ENCODE peak calls at places on chromosomes 11 and 22, in five cellular contexts. W, A, K, Y and X are unnamed samples. For H3K4me1, the result is how much of the 10 kb centered on the place peaks cover.

GRCh38 chr11:114179234-114179941 is 116.8 kb upstream of the NNMT start:
- DNase-seq in W (no peak), A (no peak), K (no peak), Y (no peak), X (no peak)

GRCh38 chr11:32099516-32099915 is 8.6 kb downstream of the RCN1 start:
- DNase-seq in W (no peak), A (no peak), K (no peak), Y (no peak), X (no peak)

GRCh38 chr11:117064275-117064674 is 34.0 kb downstream of the SIK3 start:
- DNase-seq in W (peak), A (peak), K (no peak), Y (no peak), X (peak)

GRCh38 chr11:20247540-20248138 is 87.4 kb upstream of the DBX1 start:
- DNase-seq in W (no peak), A (peak), K (peak), Y (no peak), X (no peak)

GRCh38 chr11:93225642-93226041 is 27.9 kb upstream of the SLC36A4 start:
- DNase-seq in W (peak), A (peak), K (peak), Y (peak), X (no peak)

GRCh38 chr11:113148652-113149051 is 165.7 kb upstream of the TTC12 start:
- DNase-seq in W (no peak), A (no peak), K (peak), Y (no peak), X (no peak)

GRCh38 chr11:96241351-96241841 is 101.6 kb downstream of the MAML2 start:
- DNase-seq in W (no peak), A (no peak), K (peak), Y (no peak), X (peak)

GRCh38 chr22:28958611-28959010 is 75.2 kb downstream of the ZNRF3 start:
- DNase-seq in W (peak), A (peak), K (no peak), Y (no peak), X (no peak)

GRCh38 chr11:126519653-126520573 is 164.4 kb downstream of the ST3GAL4 start:
- DNase-seq in W (no peak), A (no peak), K (no peak), Y (no peak), X (peak)

GRCh38 chr11:9206496-9206895 is 58.7 kb downstream of the DENND5A start:
- DNase-seq in W (peak), A (peak), K (no peak), Y (no peak), X (peak)

DNA sequence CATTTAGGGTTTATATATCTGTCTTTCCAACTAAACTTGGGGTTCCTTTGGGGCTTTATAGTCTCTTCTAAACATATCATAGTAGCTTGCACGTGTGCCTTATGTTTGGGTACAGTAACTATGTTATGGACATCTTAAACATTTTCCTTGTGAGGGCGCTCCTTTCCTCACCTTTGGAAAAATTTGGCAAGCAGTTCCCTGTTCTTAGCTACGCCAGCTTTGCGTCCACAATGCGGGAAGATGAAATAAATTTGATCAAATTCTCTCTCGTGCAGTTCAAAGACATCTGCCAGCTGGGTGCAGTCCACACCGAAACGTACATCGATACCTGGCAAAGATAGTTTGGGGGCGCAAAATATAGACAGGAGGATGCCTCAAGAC is 590 bp downstream of the FDXACB1 start:
- DNase-seq in W (peak), A (no peak), K (peak), Y (peak), X (no peak)
- TF ChIP-seq CTCF in W (no peak), A (no peak), K (peak), Y (no peak), X (no peak)

DNA sequence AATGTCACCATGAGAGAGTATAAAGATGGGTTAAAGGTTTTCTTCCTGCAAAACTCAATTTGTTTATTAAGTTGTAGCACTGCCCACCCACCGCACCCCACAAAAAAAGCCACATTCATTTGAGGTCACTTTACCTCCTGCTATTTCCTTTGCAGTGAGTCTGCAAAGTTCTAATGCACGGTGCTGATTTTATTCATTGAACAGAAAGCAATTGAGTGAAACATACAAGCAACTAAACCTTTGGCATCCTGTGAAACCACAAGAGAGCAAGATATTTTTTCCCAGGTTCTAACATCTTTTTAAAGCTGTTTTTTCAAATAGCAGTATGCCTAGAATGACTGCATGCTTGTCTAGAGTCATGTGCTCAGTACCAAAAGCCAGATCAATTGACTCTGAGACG is 39.0 kb downstream of the RRAS2 start:
- DNase-seq in W (peak), A (peak), K (no peak), Y (no peak), X (peak)
- H3K4me1 ChIP-seq in W (under half), A (under half), K (half or more), Y (under half), X (under half)

DNA sequence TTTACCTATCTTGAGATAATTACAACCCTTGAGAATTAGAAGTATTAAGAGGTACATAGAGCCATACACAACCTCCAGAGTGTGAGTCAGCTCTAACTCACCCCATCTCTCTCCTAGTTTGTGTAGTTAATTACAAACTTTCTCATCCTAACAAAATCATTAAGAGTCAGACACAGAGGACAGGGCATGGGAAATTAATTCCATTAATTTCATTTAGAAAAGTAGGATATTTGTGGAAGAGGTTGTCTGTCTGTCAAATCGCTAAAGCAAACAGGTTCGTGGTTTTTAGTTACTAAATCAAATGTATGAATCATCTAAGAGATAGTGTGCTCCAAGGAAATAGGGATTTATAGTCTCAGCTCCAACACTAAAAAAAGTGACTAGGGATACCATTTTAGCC is 1261.4 kb upstream of the TENM4 start:
- DNase-seq in W (no peak), A (peak), K (no peak), Y (no peak), X (no peak)
- H3K4me2 ChIP-seq in W (no peak), A (no peak), K (no peak), Y (no peak), X (no peak)

DNA sequence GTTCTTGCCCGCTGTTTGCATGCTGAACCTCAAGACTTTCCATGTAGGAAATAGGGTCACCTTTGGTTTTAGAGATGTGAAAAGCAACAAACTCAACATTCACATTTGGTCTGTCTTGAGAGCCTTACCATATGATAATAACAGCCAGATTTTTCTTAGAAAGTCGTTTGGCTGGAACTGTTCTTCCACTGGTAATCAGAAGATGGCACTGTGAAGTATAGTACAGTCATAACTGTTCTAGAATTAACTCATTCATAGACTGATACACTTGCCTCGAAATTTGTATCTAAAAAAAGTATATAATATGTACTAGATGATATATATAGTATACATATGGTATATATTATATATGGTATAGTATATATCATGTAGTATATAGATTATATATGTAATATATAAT is 12.3 kb downstream of the LUZP2 start:
- DNase-seq in W (peak), A (peak), K (no peak), Y (no peak), X (no peak)
- TF ChIP-seq CTCF in W (peak), A (no peak), K (no peak), Y (no peak), X (no peak)

DNA sequence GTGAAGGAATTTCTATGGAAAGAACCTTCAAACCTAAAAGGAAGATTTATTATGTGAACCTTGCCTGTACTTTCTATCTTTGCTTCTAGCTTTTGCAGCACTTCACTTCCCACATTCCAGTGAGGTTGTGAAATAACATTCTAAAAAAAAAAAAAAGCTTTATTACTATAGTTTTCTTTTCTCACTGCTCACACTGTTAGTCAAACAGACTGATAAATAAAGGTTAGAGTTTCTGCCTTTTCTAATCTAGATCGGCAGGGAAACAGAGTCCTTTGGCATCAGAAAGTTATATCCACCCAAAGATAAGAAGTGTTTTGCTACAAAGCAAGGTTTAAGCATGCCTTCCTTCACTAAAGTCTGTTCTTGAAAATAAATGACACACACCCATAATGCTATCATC is 2.8 kb downstream of the AAMDC start:
- DNase-seq in W (peak), A (peak), K (no peak), Y (no peak), X (peak)
- H3K4me1 ChIP-seq in W (under half), A (under half), K (under half), Y (under half), X (under half)

GRCh38 chr22:39315389-39315788 is 4.0 kb downstream of the RPL3 start:
- DNase-seq in W (no peak), A (no peak), K (no peak), Y (no peak), X (no peak)
- H3K4me2 ChIP-seq in W (peak), A (peak), K (peak), Y (peak), X (peak)

GRCh38 chr11:90113541-90113940 is 20.9 kb upstream of the NAALAD2 start:
- DNase-seq in W (no peak), A (no peak), K (peak), Y (no peak), X (no peak)
- TF ChIP-seq CTCF in W (peak), A (no peak), K (no peak), Y (peak), X (peak)